ENCODE peak calls at places on chromosome 11, in nine cellular contexts. One of them, this sample, is unnamed.

GRCh38 chr11:62013266-62014157 is 46.1 kb upstream of the FTH1 start:
- DNase-seq in HT-29: peak; percentile 51
- DNase-seq in lung microvascular endothelial cell: no peak
- DNase-seq in endothelial cell: no peak
- DNase-seq in NCI-H510A treated with DMSO at 0.1 percent for 48 hours: no peak
- DNase-seq in ELF-1: peak; percentile 77
- DNase-seq in caudate nucleus: no peak
- DNase-seq in posterior vena cava: no peak
- DNase-seq in HAP-1: no peak
- DNase-seq in this sample: no peak

GRCh38 chr11:65072631-65072966 is 11.2 kb downstream of the CDCA5 start:
- DNase-seq in endothelial cell: no peak
- DNase-seq in posterior vena cava: no peak
- DNase-seq in ELF-1: no peak
- DNase-seq in lung microvascular endothelial cell: no peak
- DNase-seq in caudate nucleus: no peak
- DNase-seq in HT-29: no peak
- DNase-seq in HAP-1: no peak
- DNase-seq in NCI-H510A treated with DMSO at 0.1 percent for 48 hours: no peak
- DNase-seq in this sample: no peak

GRCh38 chr11:67060111-67060522 is 3.5 kb downstream of the RHOD start:
- DNase-seq in posterior vena cava: no peak
- DNase-seq in caudate nucleus: no peak
- DNase-seq in endothelial cell: no peak
- DNase-seq in NCI-H510A treated with DMSO at 0.1 percent for 48 hours: no peak
- DNase-seq in ELF-1: no peak
- DNase-seq in lung microvascular endothelial cell: peak; percentile 19
- DNase-seq in HT-29: no peak
- DNase-seq in HAP-1: no peak
- DNase-seq in this sample: no peak

GRCh38 chr11:92226331-92227232 is 2.0 kb downstream of the FAT3 start:
- DNase-seq in NCI-H510A treated with DMSO at 0.1 percent for 48 hours: no peak
- DNase-seq in HT-29: no peak
- DNase-seq in ELF-1: peak; percentile 64
- DNase-seq in posterior vena cava: peak; percentile 86
- DNase-seq in lung microvascular endothelial cell: no peak
- DNase-seq in HAP-1: no peak
- DNase-seq in caudate nucleus: peak; percentile 63
- DNase-seq in endothelial cell: peak; percentile 55
- DNase-seq in this sample: no peak

GRCh38 chr11:119340335-119341221 is at the start of gene C1QTNF5:
- DNase-seq in endothelial cell: peak; percentile 60
- DNase-seq in caudate nucleus: peak; percentile 43
- DNase-seq in NCI-H510A treated with DMSO at 0.1 percent for 48 hours: no peak
- DNase-seq in HT-29: no peak
- DNase-seq in lung microvascular endothelial cell: peak; percentile 92
- DNase-seq in posterior vena cava: peak; percentile 96
- DNase-seq in ELF-1: no peak
- DNase-seq in HAP-1: no peak
- DNase-seq in this sample: no peak

GRCh38 chr11:560305-561147 is at the start of the genes LMNTD2 and RASSF7:
- DNase-seq in HT-29: peak; percentile 98
- DNase-seq in lung microvascular endothelial cell: peak; percentile 85
- DNase-seq in HAP-1: peak; percentile 85
- DNase-seq in caudate nucleus: peak; percentile 67
- DNase-seq in endothelial cell: peak; percentile 96
- DNase-seq in posterior vena cava: peak; percentile 96
- DNase-seq in NCI-H510A treated with DMSO at 0.1 percent for 48 hours: peak; percentile 81
- DNase-seq in ELF-1: peak; percentile 87
- DNase-seq in this sample: peak; percentile 79

GRCh38 chr11:923691-924405 is 1.8 kb upstream of the AP2A2 start:
- DNase-seq in HT-29: no peak
- DNase-seq in NCI-H510A treated with DMSO at 0.1 percent for 48 hours: no peak
- DNase-seq in endothelial cell: no peak
- DNase-seq in HAP-1: no peak
- DNase-seq in ELF-1: no peak
- DNase-seq in posterior vena cava: no peak
- DNase-seq in caudate nucleus: peak; percentile 10
- DNase-seq in lung microvascular endothelial cell: no peak
- DNase-seq in this sample: no peak

GRCh38 chr11:77072851-77073327 is 6.1 kb downstream of the CAPN5 start:
- DNase-seq in HT-29: no peak
- DNase-seq in NCI-H510A treated with DMSO at 0.1 percent for 48 hours: no peak
- DNase-seq in HAP-1: no peak
- DNase-seq in caudate nucleus: no peak
- DNase-seq in ELF-1: no peak
- DNase-seq in posterior vena cava: no peak
- DNase-seq in endothelial cell: no peak
- DNase-seq in lung microvascular endothelial cell: no peak
- DNase-seq in this sample: no peak

GRCh38 chr11:116948375-116948774 is 111.0 kb upstream of the APOA1 start:
- DNase-seq in posterior vena cava: no peak
- DNase-seq in ELF-1: no peak
- DNase-seq in HAP-1: no peak
- DNase-seq in lung microvascular endothelial cell: peak; percentile 18
- DNase-seq in NCI-H510A treated with DMSO at 0.1 percent for 48 hours: no peak
- DNase-seq in HT-29: peak; percentile 52
- DNase-seq in caudate nucleus: no peak
- DNase-seq in endothelial cell: no peak
- DNase-seq in this sample: no peak

GRCh38 chr11:78199653-78200015 is 10.9 kb downstream of the USP35 start:
- DNase-seq in lung microvascular endothelial cell: no peak
- DNase-seq in caudate nucleus: no peak
- DNase-seq in endothelial cell: no peak
- DNase-seq in HT-29: no peak
- DNase-seq in ELF-1: no peak
- DNase-seq in NCI-H510A treated with DMSO at 0.1 percent for 48 hours: no peak
- DNase-seq in HAP-1: no peak
- DNase-seq in posterior vena cava: no peak
- DNase-seq in this sample: no peak

GRCh38 chr11:99565333-99565732 is 544.6 kb downstream of the CNTN5 start:
- DNase-seq in ELF-1: no peak
- DNase-seq in caudate nucleus: no peak
- DNase-seq in lung microvascular endothelial cell: no peak
- DNase-seq in endothelial cell: no peak
- DNase-seq in NCI-H510A treated with DMSO at 0.1 percent for 48 hours: no peak
- DNase-seq in HT-29: no peak
- DNase-seq in HAP-1: no peak
- DNase-seq in posterior vena cava: no peak
- DNase-seq in this sample: no peak

GRCh38 chr11:127627629-127628462 is 627.3 kb upstream of the KIRREL3 start:
- DNase-seq in lung microvascular endothelial cell: peak; percentile 6
- DNase-seq in HAP-1: no peak
- DNase-seq in HT-29: no peak
- DNase-seq in NCI-H510A treated with DMSO at 0.1 percent for 48 hours: peak; percentile 90
- DNase-seq in endothelial cell: no peak
- DNase-seq in ELF-1: peak; percentile 52
- DNase-seq in caudate nucleus: no peak
- DNase-seq in posterior vena cava: no peak
- DNase-seq in this sample: no peak

GRCh38 chr11:44630511-44631210 is 65.2 kb downstream of the CD82 start:
- DNase-seq in endothelial cell: no peak
- DNase-seq in posterior vena cava: peak; percentile 50
- DNase-seq in caudate nucleus: no peak
- DNase-seq in lung microvascular endothelial cell: no peak
- DNase-seq in ELF-1: no peak
- DNase-seq in NCI-H510A treated with DMSO at 0.1 percent for 48 hours: no peak
- DNase-seq in HAP-1: no peak
- DNase-seq in HT-29: no peak
- DNase-seq in this sample: no peak

GRCh38 chr11:59135648-59136461 is 6.8 kb upstream of the FAM111A start:
- DNase-seq in lung microvascular endothelial cell: peak; percentile 81
- DNase-seq in HAP-1: peak; percentile 65
- DNase-seq in ELF-1: peak; percentile 89
- DNase-seq in NCI-H510A treated with DMSO at 0.1 percent for 48 hours: peak; percentile 76
- DNase-seq in HT-29: peak; percentile 88
- DNase-seq in endothelial cell: peak; percentile 93
- DNase-seq in caudate nucleus: peak; percentile 24
- DNase-seq in posterior vena cava: peak; percentile 95
- DNase-seq in this sample: peak; percentile 34

GRCh38 chr11:101254037-101254436 is 124.4 kb upstream of the PGR start:
- DNase-seq in NCI-H510A treated with DMSO at 0.1 percent for 48 hours: no peak
- DNase-seq in ELF-1: no peak
- DNase-seq in HAP-1: no peak
- DNase-seq in posterior vena cava: no peak
- DNase-seq in endothelial cell: no peak
- DNase-seq in lung microvascular endothelial cell: no peak
- DNase-seq in caudate nucleus: no peak
- DNase-seq in HT-29: no peak
- DNase-seq in this sample: no peak

GRCh38 chr11:12496181-12497025 is 119.0 kb downstream of the PARVA start:
- DNase-seq in endothelial cell: no peak
- DNase-seq in posterior vena cava: no peak
- DNase-seq in lung microvascular endothelial cell: no peak
- DNase-seq in ELF-1: no peak
- DNase-seq in caudate nucleus: no peak
- DNase-seq in HT-29: peak; percentile 48
- DNase-seq in HAP-1: no peak
- DNase-seq in NCI-H510A treated with DMSO at 0.1 percent for 48 hours: no peak
- DNase-seq in this sample: no peak

GRCh38 chr11:64776425-64776824 is 1.9 kb downstream of the SF1 start:
- DNase-seq in lung microvascular endothelial cell: no peak
- DNase-seq in ELF-1: no peak
- DNase-seq in posterior vena cava: no peak
- DNase-seq in NCI-H510A treated with DMSO at 0.1 percent for 48 hours: no peak
- DNase-seq in endothelial cell: no peak
- DNase-seq in HAP-1: no peak
- DNase-seq in caudate nucleus: no peak
- DNase-seq in HT-29: no peak
- DNase-seq in this sample: no peak

GRCh38 chr11:1129666-1130160 is 28.0 kb upstream of the MUC5AC start:
- DNase-seq in NCI-H510A treated with DMSO at 0.1 percent for 48 hours: no peak
- DNase-seq in endothelial cell: peak; percentile 2
- DNase-seq in HT-29: peak; percentile 35
- DNase-seq in posterior vena cava: peak; percentile 72
- DNase-seq in HAP-1: no peak
- DNase-seq in lung microvascular endothelial cell: no peak
- DNase-seq in ELF-1: peak; percentile 21
- DNase-seq in caudate nucleus: no peak
- DNase-seq in this sample: no peak

GRCh38 chr11:107857550-107858216 is 904 bp downstream of the SLC35F2 start:
- DNase-seq in HAP-1: peak; percentile 95
- DNase-seq in caudate nucleus: no peak
- DNase-seq in endothelial cell: peak; percentile 11
- DNase-seq in ELF-1: peak; percentile 66
- DNase-seq in NCI-H510A treated with DMSO at 0.1 percent for 48 hours: peak; percentile 65
- DNase-seq in HT-29: no peak
- DNase-seq in posterior vena cava: no peak
- DNase-seq in lung microvascular endothelial cell: peak; percentile 34
- DNase-seq in this sample: no peak